ENCODE peak calls at places on chromosomes 5 and 9, in six cellular contexts. B is chondrocyte; R is iris pigment epithelial cell; C is GM12891; D is NCI-H1417; N is CD8-positive, alpha-beta memory T cell. H is an unnamed sample.
A peak's percentile ranks its signal among the peaks of the same experiment; 100 is the strongest.

GRCh38 chr5:31361234-31361633 is 167.7 kb downstream of the CDH6 start:
- DNase-seq in B (no peak), R (peak; percentile 87), C (no peak), D (no peak), N (no peak), H (no peak)

GRCh38 chr5:127235136-127235535 is 55.5 kb upstream of the MEGF10 start:
- DNase-seq in B (no peak), R (peak; percentile 13), C (no peak), D (no peak), N (no peak), H (no peak)

GRCh38 chr9:32378496-32378895 is 5.9 kb upstream of the ACO1 start:
- DNase-seq in B (no peak), R (peak; percentile 79), C (peak; percentile 24), D (peak; percentile 80), N (peak; percentile 28), H (peak; percentile 79)

GRCh38 chr5:67221487-67222242 is 25.1 kb upstream of the CD180 start:
- DNase-seq in B (no peak), R (no peak), C (no peak), D (no peak), N (peak; percentile 25), H (no peak)

GRCh38 chr5:127958421-127959011 is 125.0 kb upstream of the SLC12A2 start:
- DNase-seq in B (no peak), R (no peak), C (no peak), D (peak; percentile 71), N (no peak), H (no peak)

GRCh38 chr5:58024151-58024550 is 435.7 kb downstream of the PLK2 start:
- DNase-seq in B (no peak), R (no peak), C (no peak), D (no peak), N (no peak), H (no peak)

GRCh38 chr9:79670269-79670961 is 98.7 kb downstream of the TLE4 start:
- DNase-seq in B (no peak), R (no peak), C (no peak), D (no peak), N (no peak), H (no peak)

GRCh38 chr5:154517181-154517580 is 39.2 kb upstream of the HAND1 start:
- DNase-seq in B (no peak), R (no peak), C (no peak), D (no peak), N (no peak), H (no peak)

GRCh38 chr9:68795411-68795810 is 90.4 kb downstream of the PIP5K1B start:
- DNase-seq in B (no peak), R (no peak), C (no peak), D (no peak), N (no peak), H (no peak)

GRCh38 chr5:99141534-99142135 is 212.8 kb upstream of the CHD1 start:
- DNase-seq in B (no peak), R (no peak), C (no peak), D (no peak), N (no peak), H (no peak)

GRCh38 chr9:120966005-120966369 is 39.4 kb upstream of the TRAF1 start:
- DNase-seq in B (no peak), R (no peak), C (no peak), D (no peak), N (no peak), H (no peak)

GRCh38 chr5:96288845-96289185 is 144.2 kb downstream of the PCSK1 start:
- DNase-seq in B (no peak), R (peak; percentile 86), C (no peak), D (no peak), N (no peak), H (no peak)

GRCh38 chr5:23208959-23209431 is 298.4 kb upstream of the PRDM9 start:
- DNase-seq in B (no peak), R (peak; percentile 56), C (peak; percentile 27), D (peak; percentile 93), N (no peak), H (peak; percentile 98)

GRCh38 chr5:64972591-64972990 is 203.9 kb downstream of the CWC27 start:
- DNase-seq in B (no peak), R (peak; percentile 29), C (no peak), D (no peak), N (no peak), H (no peak)

GRCh38 chr9:84953252-84953773 is 283.8 kb downstream of the NTRK2 start:
- DNase-seq in B (no peak), R (no peak), C (no peak), D (peak; percentile 32), N (no peak), H (no peak)

GRCh38 chr9:31137850-31138160 is 1246.6 kb upstream of the ACO1 start:
- DNase-seq in B (no peak), R (no peak), C (no peak), D (no peak), N (no peak), H (no peak)

H was measured in NCI-H446.